ENCODE peak calls at places on chromosomes 16 and 17, in eight cellular contexts. T, I, H, P, M, U, J and X are unnamed samples.

GRCh38 chr17:2898255-2898926 is 102.2 kb downstream of the RAP1GAP2 start:
- DNase-seq in T (no peak), I (no peak), H (no peak), P (no peak), M (no peak), U (no peak), J (no peak), X (no peak)

GRCh38 chr17:56697190-56697589 is 103.7 kb downstream of the NOG start:
- DNase-seq in T (no peak), I (no peak), H (no peak), P (no peak), M (no peak), U (no peak), J (no peak), X (no peak)

GRCh38 chr16:67169642-67170167 is 633 bp upstream of the NOL3 start:
- DNase-seq in T (peak), I (no peak), H (peak), P (peak), M (no peak), U (no peak), J (no peak), X (peak)

GRCh38 chr16:54467398-54467797 is 180.8 kb upstream of the IRX3 start:
- DNase-seq in T (no peak), I (no peak), H (no peak), P (no peak), M (no peak), U (no peak), J (no peak), X (no peak)

GRCh38 chr17:41439375-41439774 is 1.4 kb downstream of the KRT38 start:
- DNase-seq in T (no peak), I (no peak), H (no peak), P (no peak), M (no peak), U (no peak), J (no peak), X (no peak)

GRCh38 chr17:50198026-50198669 is 3.3 kb downstream of the COL1A1 start:
- DNase-seq in T (peak), I (no peak), H (peak), P (peak), M (peak), U (peak), J (no peak), X (peak)

GRCh38 chr17:7019839-7020519 is 2.9 kb upstream of the BCL6B start:
- DNase-seq in T (peak), I (peak), H (peak), P (peak), M (no peak), U (no peak), J (no peak), X (peak)

GRCh38 chr16:49605536-49606241 is 232.1 kb downstream of the C16orf78 start:
- DNase-seq in T (no peak), I (peak), H (no peak), P (no peak), M (no peak), U (no peak), J (no peak), X (no peak)

GRCh38 chr16:1778200-1779179 is 3.9 kb downstream of the SPSB3 start:
- DNase-seq in T (peak), I (no peak), H (no peak), P (no peak), M (no peak), U (no peak), J (no peak), X (no peak)

GRCh38 chr16:13403326-13403725 is 501.9 kb downstream of the SHISA9 start:
- DNase-seq in T (no peak), I (no peak), H (no peak), P (no peak), M (no peak), U (no peak), J (no peak), X (no peak)

GRCh38 chr16:86872833-86873232 is 294.5 kb downstream of the FOXL1 start:
- DNase-seq in T (no peak), I (no peak), H (peak), P (no peak), M (no peak), U (no peak), J (no peak), X (peak)

GRCh38 chr17:73068322-73069153 is 23.9 kb downstream of the SLC39A11 start:
- DNase-seq in T (no peak), I (peak), H (no peak), P (no peak), M (no peak), U (no peak), J (peak), X (no peak)

GRCh38 chr17:46764709-46765401 is 53.6 kb downstream of the WNT3 start:
- DNase-seq in T (peak), I (peak), H (no peak), P (no peak), M (peak), U (no peak), J (peak), X (no peak)

GRCh38 chr16:57470683-57471082 is 8.2 kb downstream of the POLR2C start:
- DNase-seq in T (peak), I (peak), H (peak), P (no peak), M (no peak), U (no peak), J (no peak), X (no peak)

GRCh38 chr17:29155235-29155965 is 24.8 kb downstream of the MYO18A start:
- DNase-seq in T (peak), I (no peak), H (no peak), P (no peak), M (no peak), U (no peak), J (peak), X (peak)

GRCh38 chr17:19313066-19313745 is 49.3 kb downstream of the B9D1 start:
- DNase-seq in T (no peak), I (no peak), H (no peak), P (no peak), M (peak), U (no peak), J (no peak), X (no peak)

GRCh38 chr17:66947311-66947710 is 17.2 kb upstream of the CACNG4 start:
- DNase-seq in T (no peak), I (no peak), H (no peak), P (no peak), M (peak), U (no peak), J (no peak), X (no peak)

GRCh38 chr16:82396509-82396908 is 226.5 kb upstream of the MPHOSPH6 start:
- DNase-seq in T (no peak), I (no peak), H (no peak), P (no peak), M (no peak), U (no peak), J (no peak), X (no peak)

GRCh38 chr17:82303944-82304808 is 13.2 kb downstream of the CD7 start:
- DNase-seq in T (peak), I (no peak), H (peak), P (no peak), M (no peak), U (no peak), J (no peak), X (peak)

GRCh38 chr17:27323538-27324212 is 29.8 kb downstream of the WSB1 start:
- DNase-seq in T (peak), I (peak), H (no peak), P (no peak), M (no peak), U (no peak), J (peak), X (peak)

GRCh38 chr16:5442986-5443385 is 345.4 kb upstream of the EEF2KMT start:
- DNase-seq in T (no peak), I (no peak), H (no peak), P (no peak), M (no peak), U (no peak), J (no peak), X (no peak)

GRCh38 chr17:32152130-32152529 is 9.8 kb downstream of the RHOT1 start:
- DNase-seq in T (peak), I (no peak), H (peak), P (no peak), M (no peak), U (no peak), J (no peak), X (no peak)

GRCh38 chr17:3843935-3844516 is 2.0 kb downstream of the NCBP3 start:
- DNase-seq in T (no peak), I (no peak), H (peak), P (peak), M (no peak), U (peak), J (peak), X (peak)

GRCh38 chr17:50647187-50647586 is 12.5 kb downstream of the ABCC3 start:
- DNase-seq in T (no peak), I (no peak), H (no peak), P (no peak), M (no peak), U (no peak), J (no peak), X (no peak)

GRCh38 chr17:60390223-60390622 is 1.7 kb downstream of the USP32 start:
- DNase-seq in T (no peak), I (no peak), H (no peak), P (no peak), M (no peak), U (no peak), J (peak), X (no peak)

GRCh38 chr16:54929090-54930033 is 1.3 kb upstream of the IRX5 start:
- DNase-seq in T (peak), I (peak), H (peak), P (peak), M (peak), U (peak), J (no peak), X (peak)

GRCh38 chr16:8850279-8850885 is 18.4 kb downstream of the CARHSP1 start:
- DNase-seq in T (peak), I (peak), H (no peak), P (peak), M (no peak), U (no peak), J (no peak), X (no peak)

GRCh38 chr16:64449511-64449910 is 672.4 kb downstream of the CDH11 start:
- DNase-seq in T (no peak), I (no peak), H (no peak), P (no peak), M (no peak), U (no peak), J (no peak), X (no peak)

GRCh38 chr16:30027588-30028437 is 3.3 kb downstream of the TLCD3B start:
- DNase-seq in T (no peak), I (no peak), H (no peak), P (no peak), M (no peak), U (no peak), J (no peak), X (no peak)

GRCh38 chr17:60425626-60426025 is 3.3 kb downstream of the CHCT1 start:
- DNase-seq in T (no peak), I (peak), H (no peak), P (no peak), M (no peak), U (no peak), J (no peak), X (no peak)

GRCh38 chr16:51163366-51163765 is 12.3 kb upstream of the SALL1 start:
- DNase-seq in T (no peak), I (no peak), H (no peak), P (no peak), M (no peak), U (no peak), J (no peak), X (no peak)

GRCh38 chr16:88638323-88639230 is at the start of gene IL17C:
- DNase-seq in T (no peak), I (no peak), H (no peak), P (no peak), M (no peak), U (no peak), J (no peak), X (no peak)

GRCh38 chr16:75198135-75198600 is 8.8 kb downstream of the CTRB2 start:
- DNase-seq in T (no peak), I (peak), H (no peak), P (no peak), M (no peak), U (no peak), J (no peak), X (no peak)